ENCODE peak calls at places on chromosome 19, in five cellular contexts. N is NCI-H2081; F is NCI-H1092 treated with DMSO at 0.1 percent for 48 hours; W is breast epithelium; Z is stimulated activated CD4-positive, alpha-beta T cell treated with anti-CD3 and anti-CD28 coated beads, Interleukin-2, amount 100 ng/mL, for 24 hours. G is an unnamed sample.

GRCh38 chr19:53183146-53183545 is 10.0 kb downstream of the ZNF665 start:
- DNase-seq in N (no peak), F (no peak), W (no peak), Z (no peak), G (no peak)

GRCh38 chr19:13089139-13089856 is 13.4 kb downstream of the LYL1 start:
- DNase-seq in N (no peak), F (no peak), W (no peak), Z (no peak), G (no peak)

GRCh38 chr19:18386543-18387251 is 739 bp downstream of the GDF15 start:
- DNase-seq in N (no peak), F (no peak), W (no peak), Z (no peak), G (no peak)

GRCh38 chr19:10855879-10856522 is 7.8 kb downstream of the C19orf38 start:
- DNase-seq in N (no peak), F (no peak), W (no peak), Z (no peak), G (no peak)

GRCh38 chr19:17338440-17339078 is 1.2 kb downstream of the GTPBP3 start:
- DNase-seq in N (no peak), F (no peak), W (no peak), Z (no peak), G (no peak)

GRCh38 chr19:52170863-52171320 is 529 bp downstream of the ZNF836 start:
- DNase-seq in N (no peak), F (peak), W (no peak), Z (peak), G (no peak)

GRCh38 chr19:50639121-50640112 is at the start of gene SYT3:
- DNase-seq in N (no peak), F (peak), W (no peak), Z (peak), G (peak)

GRCh38 chr19:4909897-4910593 is 744 bp downstream of the UHRF1 start:
- DNase-seq in N (peak), F (peak), W (peak), Z (peak), G (peak)

GRCh38 chr19:24099829-24100228 is 12.8 kb downstream of the ZNF254 start:
- DNase-seq in N (no peak), F (no peak), W (no peak), Z (no peak), G (no peak)

GRCh38 chr19:51402117-51402516 is 11.7 kb upstream of the C19orf84 start:
- DNase-seq in N (no peak), F (no peak), W (no peak), Z (no peak), G (no peak)

G was measured in NCI-H2171.